ENCODE peak calls at places on chromosomes 4 and X, in ten cellular contexts. L is tibial nerve; J is astrocyte; A is OCI-LY7; E is CD4-positive, alpha-beta T cell; X is heart left ventricle; Q is body of pancreas; O is suprapubic skin; I is H9; Y is esophagus squamous epithelium. T is an unnamed sample.

GRCh38 chrX:14920196-14920595 is 47.0 kb downstream of the MOSPD2 start:
- DNase-seq in J (peak; percentile 74), L (no peak), O (no peak), Y (no peak), I (no peak), Q (no peak), A (no peak), X (no peak), E (no peak), T (no peak)

GRCh38 chr4:73181231-73181630 is 77.4 kb downstream of the ANKRD17 start:
- DNase-seq in Q (no peak), X (no peak), Y (no peak), O (no peak), A (peak; percentile 20), L (no peak), E (no peak), J (no peak), I (no peak), T (no peak)

GRCh38 chrX:15973941-15974340 is 119.3 kb upstream of the AP1S2 start:
- DNase-seq in L (peak; percentile 29), X (peak; percentile 9), E (no peak), A (no peak), J (no peak), Q (peak; percentile 17), I (no peak), Y (no peak), O (no peak), T (no peak)

GRCh38 chr4:169050308-169050707 is 40.3 kb upstream of the CBR4 start:
- DNase-seq in E (no peak), X (peak; percentile 63), I (no peak), A (no peak), Y (no peak), J (no peak), O (no peak), L (no peak), Q (no peak), T (no peak)

GRCh38 chr4:89109841-89110540 is 1.3 kb upstream of the TIGD2 start:
- DNase-seq in I (no peak), E (no peak), O (no peak), Q (peak; percentile 54), X (no peak), A (no peak), J (no peak), Y (no peak), L (no peak), T (no peak)

GRCh38 chrX:117910216-117910615 is 206.4 kb downstream of the KLHL13 start:
- DNase-seq in Y (no peak), J (peak; percentile 60), Q (no peak), A (no peak), O (no peak), I (no peak), L (no peak), X (no peak), E (no peak), T (no peak)

GRCh38 chr4:15362541-15362940 is 65.3 kb upstream of the C1QTNF7 start:
- DNase-seq in Q (no peak), X (no peak), J (no peak), L (no peak), Y (no peak), O (no peak), A (no peak), E (no peak), I (no peak), T (no peak)

GRCh38 chr4:186943607-186943908 is 219.9 kb upstream of the FAT1 start:
- DNase-seq in I (no peak), J (no peak), E (no peak), Y (no peak), A (peak; percentile 14), Q (no peak), X (no peak), L (no peak), O (no peak), T (no peak)

GRCh38 chr4:8709050-8709728 is 116.6 kb downstream of the CPZ start:
- DNase-seq in E (no peak), L (no peak), A (no peak), Q (no peak), J (no peak), Y (no peak), O (peak; percentile 34), X (no peak), I (peak; percentile 12), T (no peak)

GRCh38 chrX:111759676-111760075 is 78.7 kb downstream of the ALG13 start:
- DNase-seq in O (no peak), A (no peak), I (no peak), Q (no peak), J (no peak), E (no peak), X (no peak), Y (no peak), L (no peak), T (no peak)

DNA sequence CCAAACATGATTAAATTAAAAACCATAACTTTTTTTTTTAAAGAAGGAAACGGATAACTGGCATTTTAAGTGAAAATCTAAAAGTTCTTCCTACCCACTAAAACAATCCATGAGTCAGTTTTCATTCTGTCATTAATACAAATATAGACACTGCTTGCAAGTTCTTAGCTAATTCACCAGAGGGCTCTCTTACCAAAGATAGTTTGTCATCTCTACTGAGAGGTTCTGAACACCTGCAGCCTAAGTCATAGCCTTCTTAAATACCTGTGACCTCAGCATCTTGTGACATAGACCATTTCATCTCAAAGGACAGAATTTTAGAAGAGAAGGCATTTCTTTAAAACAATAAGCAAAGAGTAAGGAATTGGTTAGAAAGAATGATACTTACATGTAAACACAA is 65.3 kb upstream of the FAM120C start:
- DNase-seq in X (no peak), E (no peak), L (no peak), J (peak; percentile 34), O (no peak), I (no peak), Q (no peak), Y (no peak), A (peak; percentile 38), T (no peak)
- TF ChIP-seq CTCF in X (no peak), E (no peak), L (no peak), J (peak; percentile 17), O (no peak), I (peak; percentile 34), Q (peak; percentile 33), Y (no peak), A (peak; percentile 65), T (peak; percentile 3)

GRCh38 chr4:99648321-99648720 is 9.3 kb downstream of the C4orf54 start:
- DNase-seq in A (no peak), X (no peak), I (no peak), J (no peak), E (no peak), Y (no peak), O (no peak), L (no peak), Q (no peak), T (peak; percentile 87)
- H3K9me3 ChIP-seq in A (no peaks in the 10 kb centered on the region), X (no peaks in the 10 kb centered on the region), I (no peaks in the 10 kb centered on the region), J (no peaks in the 10 kb centered on the region), E (no peaks in the 10 kb centered on the region), Y (no peaks in the 10 kb centered on the region), O (no peaks in the 10 kb centered on the region), L (peaks cover 5% of the 10 kb centered on the region), Q (no peaks in the 10 kb centered on the region), T (peaks cover 6% of the 10 kb centered on the region)

DNA sequence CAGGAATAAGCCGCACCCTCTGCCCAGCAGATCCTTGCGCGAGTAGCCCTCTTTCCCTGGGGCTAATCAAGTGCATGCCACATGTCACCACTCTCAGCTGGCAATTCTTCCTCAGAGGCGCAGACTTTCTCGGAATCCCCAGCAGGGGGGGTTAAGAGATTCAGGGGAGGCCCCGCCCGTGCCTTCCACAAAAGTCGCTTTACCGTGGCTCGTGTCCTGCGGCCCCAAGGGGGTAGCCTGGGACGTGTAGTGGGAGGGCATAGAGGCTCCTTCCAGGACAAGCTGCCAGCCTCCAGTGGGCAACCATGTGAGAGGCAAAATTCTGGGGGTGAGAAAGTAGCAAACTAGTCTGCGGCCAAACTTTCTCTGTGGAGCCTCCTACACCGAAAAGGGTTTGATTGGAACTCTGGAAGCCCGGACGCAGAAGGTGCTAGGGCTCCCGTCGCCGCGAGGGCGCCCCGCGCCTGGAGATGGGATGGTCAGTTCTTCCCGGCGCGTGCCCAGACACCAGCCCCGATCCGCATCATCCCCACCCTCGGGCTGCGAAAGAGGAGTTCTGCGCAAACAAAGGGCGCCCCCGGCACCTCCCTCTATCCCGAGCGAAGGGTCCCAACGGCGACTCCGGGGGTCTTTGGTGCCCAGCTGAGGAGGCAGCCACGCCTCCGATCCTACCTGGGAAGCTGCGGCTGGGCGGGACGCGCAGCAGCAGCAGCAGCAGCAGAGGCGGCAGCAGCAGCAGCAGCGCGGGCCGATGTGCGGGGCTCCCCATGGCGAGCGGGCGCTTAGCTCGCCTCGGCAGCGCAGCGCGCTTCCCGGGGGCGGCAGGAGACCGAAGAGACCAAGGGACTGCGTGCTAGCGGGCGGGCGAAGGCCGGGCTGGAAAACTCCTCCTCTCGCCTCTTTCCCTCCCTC is at the start of gene SRPX:
- DNase-seq in O (peak; percentile 64), Y (no peak), Q (peak; percentile 25), I (peak; percentile 53), J (peak; percentile 34), X (peak; percentile 37), E (no peak), L (peak; percentile 20), A (no peak), T (peak; percentile 50)
- TF ChIP-seq CTCF in O (no peak), Y (no peak), Q (no peak), I (peak; percentile 39), J (peak; percentile 23), X (no peak), E (no peak), L (peak; percentile 9), A (no peak), T (peak; percentile 35)

GRCh38 chr4:1258457-1258856 is 9.5 kb upstream of the CTBP1 start:
- DNase-seq in Y (no peak), E (no peak), J (no peak), O (no peak), Q (no peak), L (no peak), A (no peak), I (no peak), X (no peak), T (no peak)

GRCh38 chr4:1260418-1261106 is 11.6 kb upstream of the CTBP1 start:
- DNase-seq in Q (no peak), I (no peak), A (no peak), J (no peak), X (no peak), E (no peak), L (no peak), Y (no peak), O (no peak), T (no peak)

GRCh38 chr4:1255699-1256098 is 6.8 kb upstream of the CTBP1 start:
- DNase-seq in Y (no peak), L (no peak), X (no peak), Q (no peak), O (no peak), I (no peak), E (no peak), J (no peak), A (no peak), T (no peak)

GRCh38 chr4:1261107-1261928 is 12.4 kb upstream of the CTBP1 start:
- DNase-seq in E (no peak), I (no peak), L (no peak), Y (no peak), O (no peak), A (no peak), Q (no peak), J (no peak), X (no peak), T (no peak)

DNA sequence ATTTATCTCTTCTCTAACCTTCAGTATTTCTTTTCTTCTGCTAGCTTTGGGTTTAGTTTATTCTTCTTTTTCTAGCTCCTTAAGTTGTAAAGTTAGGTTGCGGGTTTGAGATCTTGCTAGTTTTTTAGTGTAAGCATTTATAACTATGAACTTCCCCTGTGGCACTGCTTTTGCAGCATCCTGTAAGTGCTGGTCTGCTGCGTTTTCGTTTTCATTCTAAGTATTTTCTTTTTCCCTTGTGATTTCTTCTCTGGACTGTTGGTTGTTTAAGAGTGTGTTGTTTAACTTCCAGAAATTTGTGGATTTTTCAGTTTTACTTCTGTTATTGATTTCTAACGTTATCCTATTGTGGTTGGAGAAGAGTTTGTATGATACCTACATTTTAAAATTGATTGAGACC is 11.0 kb upstream of the CTBP1 start:
- DNase-seq in L (no peak), Y (no peak), A (no peak), I (no peak), J (no peak), O (no peak), E (no peak), Q (no peak), X (no peak), T (no peak)
- H3K9me3 ChIP-seq in L (peaks cover 11% of the 10 kb centered on the region), Y (peaks cover 4% of the 10 kb centered on the region), A (peaks cover 18% of the 10 kb centered on the region), I (no peaks in the 10 kb centered on the region), J (peaks cover 3% of the 10 kb centered on the region), O (no peaks in the 10 kb centered on the region), E (no peaks in the 10 kb centered on the region), Q (no peaks in the 10 kb centered on the region), X (no peaks in the 10 kb centered on the region), T (peaks cover 4% of the 10 kb centered on the region)

T was measured in WERI-Rb-1.